ENCODE peak calls at places on chromosomes 6 and 20, in five cellular contexts. I is amygdala, J is neuronal stem cell, M is GOT3, D is uterus. A is an unnamed sample.

GRCh38 chr6:82131441-82131840 is 116.1 kb downstream of the IBTK start:
- DNase-seq in I (no peak), J (no peak), M (no peak), D (no peak), A (no peak)

GRCh38 chr6:15962449-15962764 is 166.5 kb upstream of the MYLIP start:
- DNase-seq in I (no peak), J (no peak), M (no peak), D (no peak), A (no peak)

GRCh38 chr6:31307669-31308049 is 35.8 kb upstream of the HLA-C start:
- DNase-seq in I (no peak), J (no peak), M (no peak), D (no peak), A (no peak)

GRCh38 chr6:11174245-11174616 is 58.2 kb downstream of the NEDD9 start:
- DNase-seq in I (no peak), J (no peak), M (no peak), D (no peak), A (no peak)

GRCh38 chr20:33896509-33896908 is 85.4 kb downstream of the CHMP4B start:
- DNase-seq in I (no peak), J (no peak), M (no peak), D (no peak), A (no peak)

GRCh38 chr6:107624541-107624940 is 134.6 kb downstream of the SOBP start:
- DNase-seq in I (no peak), J (no peak), M (no peak), D (no peak), A (no peak)

GRCh38 chr6:31908791-31909190 is 6.9 kb upstream of the ZBTB12 start:
- DNase-seq in I (no peak), J (no peak), M (no peak), D (no peak), A (no peak)

GRCh38 chr6:31087494-31088089 is 24.8 kb downstream of the C6orf15 start:
- DNase-seq in I (peak; percentile 86), J (peak; percentile 90), M (no peak), D (peak; percentile 89), A (peak; percentile 84)

GRCh38 chr6:3701631-3702030 is 49.9 kb downstream of the PXDC1 start:
- DNase-seq in I (no peak), J (no peak), M (no peak), D (no peak), A (no peak)

GRCh38 chr20:45114465-45115385 is at the start of gene WFDC5:
- DNase-seq in I (no peak), J (no peak), M (no peak), D (no peak), A (no peak)